ENCODE peak calls at places on chromosomes 2 and 18, in eight cellular contexts. S is A549, K is right lobe of liver, T is heart left ventricle, M is HepG2, O is body of pancreas, V is GM12878, Z is upper lobe of left lung. G is an unnamed sample.

GRCh38 chr2:46082531-46083485 is 214.4 kb upstream of the EPAS1 start:
- ATAC-seq in S (peak; percentile 32), K (peak; percentile 48), T (no peak), M (no peak), O (peak; percentile 24), V (no peak), Z (no peak), G (peak; percentile 38)

GRCh38 chr18:79729611-79730010 is 50.0 kb downstream of the CTDP1 start:
- ATAC-seq in S (no peak), K (no peak), T (no peak), M (no peak), O (no peak), V (no peak), Z (no peak), G (no peak)

GRCh38 chr2:30267161-30267568 is 35.8 kb downstream of the LBH start:
- ATAC-seq in S (no peak), K (no peak), T (no peak), M (no peak), O (no peak), V (no peak), Z (no peak), G (no peak)

GRCh38 chr18:317618-318017 is 49.8 kb upstream of the THOC1 start:
- ATAC-seq in S (no peak), K (no peak), T (no peak), M (no peak), O (no peak), V (no peak), Z (peak; percentile 52), G (no peak)

GRCh38 chr2:41337956-41338355 is 709.9 kb upstream of the PKDCC start:
- ATAC-seq in S (no peak), K (no peak), T (no peak), M (no peak), O (peak; percentile 58), V (no peak), Z (no peak), G (no peak)

GRCh38 chr2:33322099-33322498 is 154.3 kb upstream of the RASGRP3 start:
- ATAC-seq in S (no peak), K (peak; percentile 77), T (peak; percentile 75), M (no peak), O (peak; percentile 62), V (no peak), Z (no peak), G (peak; percentile 59)

GRCh38 chr2:174465327-174465726 is 21.5 kb downstream of the GPR155 start:
- ATAC-seq in S (peak; percentile 67), K (peak; percentile 32), T (no peak), M (peak; percentile 88), O (no peak), V (no peak), Z (no peak), G (no peak)

GRCh38 chr2:232635820-232636219 is 2.4 kb downstream of the EFHD1 start:
- ATAC-seq in S (no peak), K (no peak), T (no peak), M (no peak), O (no peak), V (no peak), Z (no peak), G (no peak)

GRCh38 chr2:96759548-96759947 is 1.2 kb upstream of the CNNM4 start:
- ATAC-seq in S (no peak), K (no peak), T (no peak), M (no peak), O (no peak), V (no peak), Z (no peak), G (no peak)

GRCh38 chr2:96758987-96759386 is 1.7 kb upstream of the CNNM4 start:
- ATAC-seq in S (no peak), K (no peak), T (no peak), M (no peak), O (no peak), V (no peak), Z (no peak), G (no peak)

GRCh38 chr2:96762529-96763253 is 2.0 kb downstream of the CNNM4 start:
- ATAC-seq in S (no peak), K (no peak), T (no peak), M (no peak), O (no peak), V (peak; percentile 26), Z (no peak), G (no peak)

GRCh38 chr2:96760986-96761832 is 507 bp downstream of the CNNM4 start:
- ATAC-seq in S (peak; percentile 26), K (peak; percentile 17), T (peak; percentile 5), M (peak; percentile 20), O (peak; percentile 20), V (peak; percentile 11), Z (peak; percentile 47), G (peak; percentile 14)

DNA sequence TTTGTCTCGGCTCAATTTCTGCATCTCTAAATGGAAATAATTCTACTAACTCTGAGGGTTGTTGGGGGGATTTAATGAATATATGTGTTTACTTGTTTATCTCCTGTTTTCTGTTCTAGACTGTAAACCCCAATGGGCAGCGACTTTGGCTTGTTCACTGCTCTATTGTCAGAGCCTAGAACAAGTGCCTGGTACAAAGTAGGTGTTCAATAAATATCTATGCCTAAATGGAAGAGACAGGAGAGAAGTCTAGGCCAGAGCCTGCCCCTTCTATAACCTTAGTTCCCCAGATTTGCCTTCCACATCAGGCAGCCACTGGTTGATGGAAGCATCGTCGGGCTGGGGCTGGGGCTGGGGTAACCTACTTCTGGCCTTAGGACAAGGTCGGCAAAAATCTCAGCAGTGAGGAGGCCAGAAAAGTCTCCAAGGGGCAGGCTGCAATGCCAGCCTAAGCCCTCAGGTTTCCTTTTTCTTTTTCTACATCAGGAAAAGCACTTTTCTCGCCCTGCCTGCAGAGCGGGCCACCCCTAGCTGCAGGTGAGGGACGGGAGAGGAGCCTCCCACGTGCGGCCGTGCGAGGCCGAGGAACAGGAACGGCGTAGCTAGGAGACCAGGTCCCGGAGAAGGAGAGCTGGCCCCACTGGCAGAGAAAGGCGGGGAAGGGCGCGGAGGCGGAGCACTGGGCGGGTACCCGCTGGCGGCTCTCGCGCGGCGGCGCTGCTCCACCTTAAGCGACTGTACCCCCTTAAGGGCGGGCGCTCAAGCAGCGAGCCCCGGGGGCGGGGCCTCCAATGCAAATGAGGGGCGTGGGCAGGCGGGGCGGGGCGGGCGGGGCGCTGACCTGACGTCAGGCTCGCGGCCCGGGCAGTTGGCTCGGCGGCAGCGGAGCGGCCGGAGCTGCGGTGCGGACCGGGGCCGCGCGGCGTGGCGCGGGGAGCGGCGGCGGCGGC is at the start of gene CNNM4:
- ATAC-seq in S (peak; percentile 95), K (peak; percentile 94), T (peak; percentile 92), M (peak; percentile 75), O (peak; percentile 92), V (peak; percentile 86), Z (peak; percentile 95), G (peak; percentile 96)
- TF ChIP-seq POLR2A in S (peak; percentile 92), K (no peak), T (no peak), M (no peak), O (no peak), V (peak; percentile 84), Z (no peak), G (no peak)

DNA sequence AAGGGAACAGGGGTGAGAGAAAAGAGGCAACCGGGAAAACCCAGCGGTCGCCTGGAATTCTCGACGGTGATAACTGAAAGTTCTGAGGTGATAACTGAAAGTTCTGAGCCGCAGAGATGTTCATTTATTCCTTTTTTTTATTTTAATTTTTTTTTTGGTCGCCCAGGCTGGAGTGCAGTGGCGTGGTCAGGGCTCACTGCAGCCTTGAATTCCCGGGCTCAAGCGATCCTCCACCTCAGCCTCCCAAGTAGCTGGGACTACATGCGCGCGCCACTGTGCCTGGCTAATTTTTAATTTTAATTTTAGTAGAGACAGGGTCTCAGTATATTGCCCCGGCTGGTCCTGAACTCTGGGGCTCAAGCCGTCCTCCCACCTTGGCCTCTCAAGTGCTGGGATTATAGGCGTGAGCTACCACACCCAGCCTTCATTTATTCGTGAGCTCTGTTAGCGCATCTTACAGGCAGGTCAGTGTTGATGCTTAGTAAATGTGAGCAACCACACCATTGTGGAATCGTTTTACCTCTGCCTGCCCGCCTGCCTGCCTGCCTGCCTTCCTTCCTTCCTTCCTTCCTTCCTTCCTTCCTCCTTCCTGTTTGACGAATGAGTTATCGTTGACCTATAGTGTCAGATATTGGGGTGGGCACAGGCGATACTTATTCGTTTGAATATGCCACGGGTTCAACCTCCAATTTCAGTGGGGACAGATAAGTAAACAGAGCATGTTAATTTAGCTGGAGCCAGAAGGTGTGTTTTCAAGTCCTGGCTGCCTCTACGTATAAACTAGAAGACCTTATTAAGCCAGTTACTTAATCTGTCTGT is 555 bp upstream of the E2F6 start:
- ATAC-seq in S (peak; percentile 77), K (peak; percentile 23), T (peak; percentile 32), M (peak; percentile 64), O (peak; percentile 21), V (peak; percentile 59), Z (peak; percentile 8), G (no peak)
- H3K4me3 ChIP-seq in S (peak overlapping the region; percentile 59), K (peak overlapping the region; percentile 87), T (peak overlapping the region; percentile 63), M (peak overlapping the region; percentile 73), O (peak overlapping the region; percentile 78), V (peak overlapping the region; percentile 86), Z (peak overlapping the region; percentile 84), G (peak overlapping the region; percentile 75)

DNA sequence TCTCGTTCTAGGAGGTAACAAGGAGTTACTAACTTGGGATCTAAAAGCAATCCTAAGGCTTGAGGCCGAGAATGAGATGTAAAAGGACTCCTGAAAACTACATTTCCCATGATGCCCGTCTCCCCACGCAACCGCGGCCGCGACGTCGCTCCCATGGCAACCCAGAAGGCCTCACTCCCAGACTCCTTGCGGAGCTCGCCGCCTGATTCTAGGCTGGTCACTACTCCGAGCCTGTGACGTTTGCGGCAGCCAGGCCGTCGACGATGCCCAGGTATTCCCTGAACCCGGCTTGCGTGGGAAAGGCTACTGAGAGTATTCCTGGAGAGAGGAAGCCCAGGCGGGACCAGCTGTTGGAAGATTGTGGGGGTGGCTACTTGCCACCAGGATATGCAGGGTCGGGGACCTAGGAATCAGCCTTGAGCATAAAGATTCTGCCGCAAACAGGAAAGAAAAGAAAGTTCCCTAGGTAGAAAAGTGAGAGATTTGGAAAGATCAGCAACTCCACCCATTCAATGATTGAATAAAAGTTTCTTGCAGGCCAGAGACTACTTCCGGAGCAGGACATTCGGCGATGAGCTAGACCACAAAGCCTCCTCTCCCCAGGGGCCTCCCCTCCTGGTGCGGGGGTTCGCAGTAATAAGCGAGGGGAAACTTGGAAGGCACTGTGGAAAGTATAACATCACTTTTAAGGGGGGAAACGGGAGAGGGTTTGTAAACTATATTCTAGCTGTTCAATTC is at the start of gene DYNC2LI1:
- ATAC-seq in S (peak; percentile 100), K (peak; percentile 99), T (peak; percentile 97), M (peak; percentile 99), O (peak; percentile 99), V (peak; percentile 100), Z (peak; percentile 96), G (peak; percentile 99)
- TF ChIP-seq POLR2A in S (peak; percentile 82), K (no peak), T (peak; percentile 38), M (peak; percentile 66), O (peak; percentile 85), V (peak; percentile 64), Z (no peak), G (peak; percentile 28)

GRCh38 chr18:50311573-50312106 is 24.1 kb upstream of the CXXC1 start:
- ATAC-seq in S (no peak), K (no peak), T (no peak), M (no peak), O (peak; percentile 49), V (no peak), Z (no peak), G (no peak)

GRCh38 chr18:50310080-50310479 is 22.6 kb upstream of the CXXC1 start:
- ATAC-seq in S (no peak), K (no peak), T (no peak), M (no peak), O (no peak), V (no peak), Z (no peak), G (no peak)

GRCh38 chr18:50307738-50308470 is 20.4 kb upstream of the CXXC1 start:
- ATAC-seq in S (peak; percentile 99), K (peak; percentile 95), T (peak; percentile 97), M (peak; percentile 98), O (peak; percentile 95), V (peak; percentile 88), Z (peak; percentile 92), G (peak; percentile 95)

GRCh38 chr18:50307400-50307737 is 19.9 kb upstream of the CXXC1 start:
- ATAC-seq in S (peak; percentile 39), K (no peak), T (no peak), M (peak; percentile 21), O (no peak), V (no peak), Z (no peak), G (no peak)

GRCh38 chr18:50306944-50307343 is 19.5 kb upstream of the CXXC1 start:
- ATAC-seq in S (no peak), K (no peak), T (no peak), M (peak; percentile 45), O (no peak), V (no peak), Z (no peak), G (no peak)
- H3K4me3 ChIP-seq in S (peak overlapping the region; percentile 48), K (no peak overlapping the region), T (peak overlapping the region; percentile 49), M (peak overlapping the region; percentile 75), O (no peak overlapping the region), V (peak overlapping the region; percentile 40), Z (no peak overlapping the region), G (no peak overlapping the region)

G was measured in gastroesophageal sphincter.